ENCODE peak calls at places on chromosomes 4 and X, in four cellular contexts. U, Z, S and N are unnamed samples.

GRCh38 chr4:6472008-6472386 is 417 bp downstream of the PPP2R2C start:
- DNase-seq in U (no peak), Z (no peak), S (no peak), N (peak)

GRCh38 chr4:19494958-19495357 is 756.7 kb upstream of the SLIT2 start:
- DNase-seq in U (no peak), Z (no peak), S (no peak), N (no peak)

GRCh38 chr4:7045961-7046921 is 3.1 kb downstream of the TADA2B start:
- DNase-seq in U (no peak), Z (peak), S (peak), N (peak)

GRCh38 chr4:150305995-150306394 is 227.8 kb downstream of the DCLK2 start:
- DNase-seq in U (no peak), Z (no peak), S (no peak), N (no peak)

GRCh38 chr4:87541956-87542709 is 13.0 kb upstream of the SPARCL1 start:
- DNase-seq in U (no peak), Z (no peak), S (no peak), N (no peak)

GRCh38 chrX:133633162-133633561 is 217.9 kb upstream of the GPC4 start:
- DNase-seq in U (no peak), Z (no peak), S (no peak), N (no peak)

GRCh38 chr4:34676390-34676789 is 1567.9 kb downstream of the ARAP2 start:
- DNase-seq in U (no peak), Z (no peak), S (no peak), N (no peak)

GRCh38 chrX:7061429-7061828 is 86.1 kb upstream of the STS start:
- DNase-seq in U (no peak), Z (no peak), S (no peak), N (no peak)

GRCh38 chr4:84814100-84814750 is 152.3 kb downstream of the WDFY3 start:
- DNase-seq in U (no peak), Z (no peak), S (no peak), N (no peak)

GRCh38 chrX:47189906-47190305 is 3.7 kb upstream of the UBA1 start:
- DNase-seq in U (no peak), Z (no peak), S (no peak), N (no peak)

GRCh38 chrX:134753185-134754008 is 95.1 kb upstream of the PLAC1 start:
- DNase-seq in U (no peak), Z (no peak), S (no peak), N (no peak)

GRCh38 chr4:76194325-76194724 is 19.3 kb downstream of the SCARB2 start:
- DNase-seq in U (no peak), Z (no peak), S (no peak), N (no peak)

GRCh38 chr4:40289366-40290188 is 45.6 kb upstream of the CHRNA9 start:
- DNase-seq in U (no peak), Z (no peak), S (no peak), N (no peak)

GRCh38 chrX:48957827-48958634 is 624 bp upstream of the OTUD5 start:
- DNase-seq in U (peak), Z (peak), S (peak), N (peak)

GRCh38 chrX:7132335-7133035 is 15.0 kb upstream of the STS start:
- DNase-seq in U (peak), Z (peak), S (no peak), N (no peak)

GRCh38 chrX:102604327-102604726 is 5.0 kb downstream of the ARMCX5 start:
- DNase-seq in U (no peak), Z (no peak), S (no peak), N (no peak)

GRCh38 chr4:171342646-171343045 is 470.6 kb upstream of the GALNTL6 start:
- DNase-seq in U (no peak), Z (no peak), S (no peak), N (no peak)

GRCh38 chr4:184807797-184808718 is 17.7 kb downstream of the ACSL1 start:
- DNase-seq in U (peak), Z (no peak), S (no peak), N (no peak)
- TF ChIP-seq CTCF in U (no peak), Z (no peak), S (no peak), N (no peak)

DNA sequence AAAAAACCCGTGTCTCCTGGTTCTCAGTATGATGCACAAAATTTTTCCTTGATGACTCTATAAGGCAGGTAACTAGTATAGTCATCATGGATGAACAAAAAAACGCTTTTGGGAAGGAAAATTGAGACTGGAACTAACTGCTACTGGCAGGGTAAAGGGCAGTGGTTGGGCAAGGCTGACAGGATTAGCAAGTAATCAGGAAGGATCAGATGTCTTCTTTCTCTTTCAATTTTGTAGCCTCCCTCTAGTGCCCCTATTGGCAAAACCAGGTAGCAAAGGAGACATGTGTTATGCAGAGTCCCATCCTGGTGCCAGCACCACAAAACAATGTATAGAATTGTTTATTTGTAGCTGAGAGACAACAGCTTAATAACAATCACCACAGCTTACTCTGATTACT is 12.8 kb upstream of the SLITRK4 start:
- DNase-seq in U (no peak), Z (peak), S (no peak), N (no peak)
- TF ChIP-seq CTCF in U (no peak), Z (peak), S (peak), N (peak)

DNA sequence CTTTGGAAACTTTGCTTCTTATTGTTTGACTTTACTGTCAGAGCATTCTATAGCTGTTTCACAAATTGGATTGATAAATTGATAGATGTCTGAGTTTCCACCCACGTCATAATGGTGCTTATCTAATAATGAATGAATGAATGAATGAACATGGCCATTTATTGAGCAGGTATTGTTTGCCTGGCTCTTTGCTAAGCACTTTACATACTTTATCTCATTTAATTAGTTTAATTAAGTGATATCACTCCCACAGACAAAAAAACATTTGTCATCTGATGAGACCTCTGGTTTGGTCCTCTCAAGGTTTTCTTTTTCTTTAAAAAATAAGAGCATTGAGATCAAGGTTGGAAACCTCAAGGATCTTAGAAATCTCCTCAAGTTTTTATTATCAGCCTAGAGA is 2.8 kb downstream of the FRAS1 start:
- DNase-seq in U (no peak), Z (no peak), S (no peak), N (no peak)
- TF ChIP-seq CTCF in U (no peak), Z (no peak), S (no peak), N (no peak)

DNA sequence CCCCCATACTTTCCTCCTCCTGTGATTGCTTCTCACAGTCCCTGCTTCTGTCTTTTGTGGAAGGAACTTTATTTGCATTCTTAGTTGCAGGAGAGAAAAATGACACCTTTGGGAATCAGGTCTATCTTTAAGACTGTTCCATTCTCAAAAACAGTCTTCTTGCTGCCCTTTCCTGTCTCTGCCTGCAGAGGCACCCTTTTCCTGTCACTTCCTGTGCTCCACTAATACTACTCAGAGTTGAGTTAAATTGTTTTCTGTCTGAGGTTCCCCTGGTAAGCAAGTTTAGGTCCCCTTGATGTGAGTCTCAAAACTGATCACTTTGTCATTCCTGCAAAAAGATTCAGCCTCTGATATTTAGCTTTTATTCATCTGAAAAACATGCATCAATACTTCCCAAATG is 208.8 kb upstream of the CLNK start:
- DNase-seq in U (no peak), Z (peak), S (no peak), N (peak)
- TF ChIP-seq CTCF in U (no peak), Z (peak), S (peak), N (peak)

GRCh38 chr4:168693750-168694470 is 197.1 kb downstream of the PALLD start:
- DNase-seq in U (no peak), Z (no peak), S (no peak), N (no peak)
- TF ChIP-seq CTCF in U (no peak), Z (no peak), S (no peak), N (no peak)

GRCh38 chr4:73348185-73348584 is 55.9 kb upstream of the ALB start:
- DNase-seq in U (no peak), Z (no peak), S (no peak), N (no peak)
- TF ChIP-seq CTCF in U (no peak), Z (no peak), S (no peak), N (no peak)

GRCh38 chr4:16775411-16776154 is 122.9 kb downstream of the LDB2 start:
- DNase-seq in U (no peak), Z (no peak), S (no peak), N (no peak)
- TF ChIP-seq CTCF in U (no peak), Z (no peak), S (no peak), N (no peak)

GRCh38 chr4:73869130-73870055 is at the start of gene CXCL1:
- DNase-seq in U (peak), Z (no peak), S (no peak), N (peak)
- TF ChIP-seq CTCF in U (no peak), Z (no peak), S (no peak), N (no peak)

DNA sequence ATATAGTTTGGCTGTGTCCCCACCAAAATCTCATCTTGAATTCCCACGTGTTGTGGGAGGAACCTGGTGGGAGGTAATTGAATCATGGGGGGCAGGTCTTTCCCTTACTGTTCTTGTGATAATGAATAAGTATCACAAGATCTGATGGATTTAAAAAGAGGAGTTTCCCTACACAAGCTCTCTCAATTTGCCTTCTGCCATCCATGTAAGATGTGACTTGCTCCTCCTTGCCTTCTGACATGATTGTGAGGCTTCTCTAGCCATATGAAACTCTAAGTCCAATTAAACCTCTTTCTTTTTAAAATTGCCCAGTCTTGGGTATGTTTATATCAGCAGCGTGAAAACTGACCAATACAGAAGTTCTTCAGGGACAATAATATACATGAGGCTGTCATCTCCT is 425.1 kb downstream of the PABPC4L start:
- DNase-seq in U (no peak), Z (no peak), S (no peak), N (no peak)
- TF ChIP-seq CTCF in U (no peak), Z (no peak), S (no peak), N (no peak)

DNA sequence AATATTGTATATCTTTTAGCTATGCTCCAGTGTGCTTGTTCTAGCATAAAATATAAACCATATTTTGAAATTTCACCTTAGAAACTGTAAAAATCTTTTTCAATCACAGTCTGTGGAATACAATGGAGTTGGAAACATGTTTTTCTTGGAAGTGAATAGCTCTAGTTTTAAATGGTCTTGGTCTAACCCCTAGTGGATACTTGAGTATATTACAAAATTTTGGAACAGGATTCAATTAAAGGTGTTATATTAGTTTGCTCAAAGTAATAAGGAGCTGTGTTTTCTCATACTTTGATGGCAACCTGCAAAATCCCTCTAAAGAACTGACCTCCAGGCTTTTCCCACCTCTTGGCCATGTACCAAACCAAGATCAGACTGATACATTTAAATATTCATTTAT is 48.2 kb downstream of the STK26 start:
- DNase-seq in U (no peak), Z (peak), S (no peak), N (no peak)
- TF ChIP-seq CTCF in U (no peak), Z (peak), S (peak), N (no peak)